ENCODE peak calls at places on chromosomes 12 and 14, in five cellular contexts. One of them, this sample, is unnamed.

GRCh38 chr14:61615743-61616523 is 79.4 kb upstream of the HIF1A start:
- DNase-seq in HepG2: no peak
- DNase-seq in K562: no peak
- DNase-seq in GM12891: no peak
- DNase-seq in GM12878: no peak
- DNase-seq in this sample: no peak

GRCh38 chr14:75578099-75578785 is at the start of gene FLVCR2:
- DNase-seq in K562: peak
- DNase-seq in HepG2: peak
- DNase-seq in GM12891: peak
- DNase-seq in GM12878: no peak
- DNase-seq in this sample: peak

GRCh38 chr14:54220122-54220691 is 176.6 kb upstream of the CDKN3 start:
- DNase-seq in GM12891: no peak
- DNase-seq in K562: no peak
- DNase-seq in HepG2: no peak
- DNase-seq in GM12878: no peak
- DNase-seq in this sample: peak

GRCh38 chr12:122090759-122091535 is 12.4 kb downstream of the MLXIP start:
- DNase-seq in HepG2: no peak
- DNase-seq in GM12878: no peak
- DNase-seq in GM12891: no peak
- DNase-seq in K562: no peak
- DNase-seq in this sample: no peak

GRCh38 chr12:124520896-124521295 is 46.5 kb downstream of the NCOR2 start:
- DNase-seq in K562: no peak
- DNase-seq in HepG2: no peak
- DNase-seq in GM12878: no peak
- DNase-seq in GM12891: no peak
- DNase-seq in this sample: no peak

GRCh38 chr12:43638786-43639185 is 86.8 kb upstream of the ADAMTS20 start:
- DNase-seq in GM12878: no peak
- DNase-seq in K562: no peak
- DNase-seq in HepG2: no peak
- DNase-seq in GM12891: no peak
- DNase-seq in this sample: no peak

GRCh38 chr14:99466719-99467118 is 13.9 kb downstream of the SETD3 start:
- DNase-seq in K562: no peak
- DNase-seq in GM12891: no peak
- DNase-seq in GM12878: no peak
- DNase-seq in HepG2: no peak
- DNase-seq in this sample: no peak

GRCh38 chr12:25436206-25436912 is 116.7 kb downstream of the LMNTD1 start:
- DNase-seq in K562: peak
- DNase-seq in GM12878: peak
- DNase-seq in GM12891: no peak
- DNase-seq in HepG2: peak
- DNase-seq in this sample: peak

GRCh38 chr12:111443586-111443985 is 37.9 kb downstream of the SH2B3 start:
- DNase-seq in GM12878: no peak
- DNase-seq in K562: no peak
- DNase-seq in HepG2: no peak
- DNase-seq in GM12891: no peak
- DNase-seq in this sample: no peak

GRCh38 chr12:113794774-113795173 is 171.4 kb downstream of the RBM19 start:
- DNase-seq in HepG2: no peak
- DNase-seq in GM12891: no peak
- DNase-seq in K562: peak
- DNase-seq in GM12878: no peak
- DNase-seq in this sample: no peak

GRCh38 chr14:75238728-75239455 is 39.7 kb upstream of the FOS start:
- DNase-seq in GM12878: no peak
- DNase-seq in GM12891: no peak
- DNase-seq in HepG2: no peak
- DNase-seq in K562: no peak
- DNase-seq in this sample: no peak

GRCh38 chr14:25121342-25122129 is 71.6 kb upstream of the STXBP6 start:
- DNase-seq in GM12878: no peak
- DNase-seq in GM12891: no peak
- DNase-seq in HepG2: peak
- DNase-seq in K562: peak
- DNase-seq in this sample: no peak
- TF ChIP-seq TAF1 in GM12878: no peak
- TF ChIP-seq TAF1 in GM12891: no peak
- TF ChIP-seq TAF1 in HepG2: no peak
- TF ChIP-seq TAF1 in K562: no peak
- TF ChIP-seq TAF1 in this sample: no peak

DNA sequence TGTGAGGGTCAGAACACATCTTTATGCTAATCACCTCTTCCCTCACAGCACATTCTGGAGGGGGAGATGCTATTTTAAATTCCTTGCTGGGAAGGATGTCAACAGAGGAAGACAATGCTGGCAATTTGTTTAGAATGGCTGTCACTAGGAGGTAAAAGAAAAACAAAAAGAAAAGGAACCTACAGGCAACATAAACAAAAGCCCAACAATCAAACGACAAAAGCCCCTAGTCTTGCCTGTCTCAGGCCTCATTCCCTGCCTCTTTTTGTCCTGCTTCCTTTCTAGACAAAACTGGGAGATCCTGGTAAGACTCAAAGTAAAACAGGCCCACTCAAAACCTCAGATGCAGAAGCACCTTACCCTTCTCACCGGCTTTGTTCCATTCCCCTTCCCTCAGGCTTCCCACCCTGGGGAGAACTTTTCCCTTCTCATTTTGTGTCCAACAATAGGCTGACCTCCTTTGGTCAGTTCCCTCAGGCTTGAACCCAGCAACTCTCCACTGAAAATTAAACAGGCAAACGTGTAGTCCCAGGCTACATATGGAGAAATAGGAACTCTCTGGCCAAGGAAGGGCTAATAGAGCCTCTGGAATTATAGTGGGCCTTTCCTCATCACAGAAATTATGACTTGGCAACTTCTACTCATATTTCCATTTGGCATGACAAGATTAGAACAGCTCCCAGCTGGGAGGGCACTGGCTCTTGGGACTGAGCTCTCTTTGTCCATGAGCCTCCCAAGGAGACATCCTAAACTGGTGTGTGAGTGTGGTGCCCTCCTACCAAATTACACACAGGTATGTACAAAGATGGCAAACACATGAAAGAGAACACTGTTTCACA is 193.1 kb downstream of the MON2 start:
- DNase-seq in GM12878: no peak
- DNase-seq in K562: no peak
- DNase-seq in HepG2: no peak
- DNase-seq in GM12891: no peak
- DNase-seq in this sample: no peak
- TF ChIP-seq TAF1 in GM12878: no peak
- TF ChIP-seq TAF1 in K562: no peak
- TF ChIP-seq TAF1 in HepG2: no peak
- TF ChIP-seq TAF1 in GM12891: no peak
- TF ChIP-seq TAF1 in this sample: no peak

GRCh38 chr12:125786143-125786542 is 720.9 kb downstream of the AACS start:
- DNase-seq in K562: no peak
- DNase-seq in GM12891: no peak
- DNase-seq in HepG2: no peak
- DNase-seq in GM12878: no peak
- DNase-seq in this sample: no peak
- TF ChIP-seq TAF1 in K562: no peak
- TF ChIP-seq TAF1 in GM12891: no peak
- TF ChIP-seq TAF1 in HepG2: no peak
- TF ChIP-seq TAF1 in GM12878: no peak
- TF ChIP-seq TAF1 in this sample: no peak

DNA sequence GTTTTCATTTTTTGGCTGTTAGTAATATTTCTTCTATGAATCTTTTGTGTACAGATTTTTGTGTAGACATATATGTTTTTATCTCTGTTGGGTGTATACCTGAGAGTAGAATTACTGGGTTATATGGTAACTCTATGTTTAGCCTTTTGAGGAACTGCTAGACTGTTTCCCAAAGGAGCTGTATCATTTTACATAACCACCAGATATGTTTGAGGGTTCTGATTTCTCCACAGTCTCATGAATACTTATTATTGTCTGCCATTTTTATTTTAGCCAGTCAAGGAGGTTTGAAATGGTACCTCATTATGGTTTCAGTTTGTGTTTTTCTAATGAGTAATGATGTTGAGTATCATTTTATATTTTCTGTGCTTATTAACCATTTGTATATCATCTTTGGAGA is 1.9 kb downstream of the PCNX4 start:
- DNase-seq in HepG2: no peak
- DNase-seq in GM12878: no peak
- DNase-seq in K562: no peak
- DNase-seq in GM12891: no peak
- DNase-seq in this sample: no peak
- TF ChIP-seq TAF1 in HepG2: no peak
- TF ChIP-seq TAF1 in GM12878: no peak
- TF ChIP-seq TAF1 in K562: no peak
- TF ChIP-seq TAF1 in GM12891: no peak
- TF ChIP-seq TAF1 in this sample: no peak

DNA sequence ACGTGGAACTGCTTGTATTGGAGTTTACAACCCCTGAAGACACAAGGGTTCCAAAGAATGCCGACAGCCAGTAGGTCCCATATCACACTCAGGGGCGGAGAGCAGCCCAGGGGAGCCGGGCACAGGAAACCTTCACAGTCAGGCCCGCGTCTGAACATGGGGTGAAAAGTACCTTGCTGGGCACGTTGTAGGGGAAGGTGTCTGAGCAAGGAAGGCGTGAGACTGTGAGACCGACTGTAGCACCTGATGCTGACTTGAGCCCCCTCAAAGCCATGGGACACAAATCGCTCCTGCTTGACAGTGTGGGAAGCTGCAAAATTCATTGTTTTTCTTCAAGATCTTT is 14.7 kb downstream of the RIMBP2 start:
- DNase-seq in GM12891: no peak
- DNase-seq in GM12878: no peak
- DNase-seq in K562: no peak
- DNase-seq in HepG2: no peak
- DNase-seq in this sample: no peak
- TF ChIP-seq TAF1 in GM12891: no peak
- TF ChIP-seq TAF1 in GM12878: no peak
- TF ChIP-seq TAF1 in K562: no peak
- TF ChIP-seq TAF1 in HepG2: no peak
- TF ChIP-seq TAF1 in this sample: no peak

GRCh38 chr14:67515386-67516079 is 17.6 kb upstream of the PLEKHH1 start:
- DNase-seq in GM12891: peak
- DNase-seq in HepG2: no peak
- DNase-seq in K562: peak
- DNase-seq in GM12878: no peak
- DNase-seq in this sample: no peak
- TF ChIP-seq TAF1 in GM12891: no peak
- TF ChIP-seq TAF1 in HepG2: no peak
- TF ChIP-seq TAF1 in K562: no peak
- TF ChIP-seq TAF1 in GM12878: no peak
- TF ChIP-seq TAF1 in this sample: no peak